ENCODE peak calls at places on chromosomes 16 and 17, in seven cellular contexts. T, B, G, N, U, A and M are unnamed samples.

GRCh38 chr17:60386137-60386395 is 5.9 kb downstream of the USP32 start:
- DNase-seq in B (no peak), G (no peak), N (no peak), T (no peak), U (no peak), A (no peak), M (no peak)

GRCh38 chr17:7034955-7035590 is 742 bp upstream of the SLC16A13 start:
- DNase-seq in A (no peak), U (peak), T (no peak), B (no peak), N (no peak), G (no peak), M (no peak)

GRCh38 chr16:75064403-75065148 is 52.0 kb downstream of the LDHD start:
- DNase-seq in G (peak), A (no peak), U (no peak), N (no peak), T (no peak), B (no peak), M (no peak)

GRCh38 chr17:67008101-67008500 is 36.3 kb upstream of the CACNG1 start:
- DNase-seq in A (no peak), B (no peak), U (no peak), N (no peak), T (no peak), G (no peak), M (no peak)

GRCh38 chr17:32383926-32384434 is 34.0 kb downstream of the ZNF207 start:
- DNase-seq in G (no peak), B (no peak), T (no peak), A (no peak), U (no peak), N (no peak), M (no peak)

GRCh38 chr16:49348408-49349176 is 25.0 kb upstream of the C16orf78 start:
- DNase-seq in A (no peak), T (no peak), N (no peak), G (no peak), B (no peak), U (peak), M (no peak)

GRCh38 chr16:77214411-77215138 is 15.4 kb downstream of the SYCE1L start:
- DNase-seq in A (no peak), G (no peak), T (no peak), U (no peak), B (no peak), N (no peak), M (no peak)

GRCh38 chr16:75398333-75398732 is 35.0 kb downstream of the CFDP1 start:
- DNase-seq in N (no peak), G (no peak), U (no peak), B (no peak), A (no peak), T (no peak), M (no peak)

GRCh38 chr16:53484542-53484941 is 18.5 kb downstream of the AKTIP start:
- DNase-seq in T (no peak), N (no peak), B (no peak), U (no peak), G (no peak), A (no peak), M (no peak)

GRCh38 chr17:78996781-78997201 is 12.8 kb downstream of the CANT1 start:
- DNase-seq in A (no peak), U (no peak), T (no peak), N (no peak), B (no peak), G (no peak), M (no peak)

GRCh38 chr17:76685846-76686245 is 24.9 kb downstream of the MXRA7 start:
- DNase-seq in A (no peak), T (no peak), U (no peak), G (no peak), N (no peak), B (no peak), M (no peak)

GRCh38 chr17:59154721-59155438 is at the start of gene SKA2:
- DNase-seq in U (no peak), T (peak), N (no peak), A (peak), G (peak), B (no peak), M (no peak)

GRCh38 chr17:40056379-40057005 is 2.3 kb upstream of the MED24 start:
- DNase-seq in A (no peak), T (no peak), B (no peak), N (no peak), G (no peak), U (no peak), M (no peak)

GRCh38 chr17:77679589-77679988 is 278.9 kb upstream of the TNRC6C start:
- DNase-seq in G (no peak), T (no peak), N (no peak), A (no peak), U (no peak), B (no peak), M (no peak)

GRCh38 chr17:13753151-13753550 is 151.4 kb upstream of the HS3ST3A1 start:
- DNase-seq in G (no peak), B (no peak), A (no peak), N (no peak), U (no peak), T (no peak), M (no peak)

GRCh38 chr17:83002118-83002805 is 77.1 kb upstream of the METRNL start:
- DNase-seq in N (no peak), B (no peak), G (no peak), T (no peak), A (no peak), U (no peak), M (no peak)

GRCh38 chr17:4318186-4318585 is 48.3 kb downstream of the UBE2G1 start:
- DNase-seq in T (no peak), A (no peak), B (no peak), G (no peak), U (no peak), N (no peak), M (no peak)

GRCh38 chr16:57235128-57236092 is 9.6 kb upstream of the ARL2BP start:
- DNase-seq in N (peak), A (no peak), G (no peak), B (peak), T (no peak), U (peak), M (no peak)

GRCh38 chr17:2701996-2702741 is 9.4 kb downstream of the CLUH start:
- DNase-seq in T (no peak), B (no peak), A (no peak), G (peak), N (no peak), U (no peak), M (no peak)

GRCh38 chr17:38465420-38466345 is 37.4 kb downstream of the ARHGAP23 start:
- DNase-seq in G (no peak), T (no peak), N (peak), B (peak), A (no peak), U (no peak), M (no peak)

GRCh38 chr17:74309902-74310301 is 16.1 kb upstream of the KIF19 start:
- DNase-seq in G (no peak), A (no peak), U (no peak), N (no peak), T (no peak), B (no peak), M (no peak)

GRCh38 chr16:67481561-67482259 is 753 bp upstream of the ATP6V0D1 start:
- DNase-seq in U (peak), T (no peak), A (no peak), N (no peak), G (peak), B (no peak), M (no peak)

GRCh38 chr16:53055603-53056527 is 1.1 kb downstream of the CHD9 start:
- DNase-seq in B (peak), G (no peak), N (no peak), U (peak), T (peak), A (no peak), M (peak)

GRCh38 chr17:64240261-64240740 is 22.8 kb downstream of the TEX2 start:
- DNase-seq in T (no peak), U (no peak), G (no peak), B (no peak), A (no peak), N (no peak), M (no peak)
- TF ChIP-seq CTCF in T (no peak), U (no peak), G (no peak), B (no peak), A (no peak), N (no peak), M (peak)

GRCh38 chr17:80259642-80260535 is 763 bp upstream of the RNF213 start:
- DNase-seq in A (no peak), N (peak), U (peak), G (peak), B (peak), T (peak), M (peak)
- TF ChIP-seq CTCF in A (no peak), N (no peak), U (no peak), G (no peak), B (no peak), T (no peak), M (no peak)

GRCh38 chr17:15250459-15250858 is 14.7 kb downstream of the PMP22 start:
- DNase-seq in T (no peak), A (no peak), G (no peak), B (no peak), N (no peak), U (no peak), M (no peak)

GRCh38 chr17:15249487-15249886 is 15.6 kb downstream of the PMP22 start:
- DNase-seq in N (no peak), B (no peak), G (no peak), A (no peak), T (no peak), U (no peak), M (no peak)

DNA sequence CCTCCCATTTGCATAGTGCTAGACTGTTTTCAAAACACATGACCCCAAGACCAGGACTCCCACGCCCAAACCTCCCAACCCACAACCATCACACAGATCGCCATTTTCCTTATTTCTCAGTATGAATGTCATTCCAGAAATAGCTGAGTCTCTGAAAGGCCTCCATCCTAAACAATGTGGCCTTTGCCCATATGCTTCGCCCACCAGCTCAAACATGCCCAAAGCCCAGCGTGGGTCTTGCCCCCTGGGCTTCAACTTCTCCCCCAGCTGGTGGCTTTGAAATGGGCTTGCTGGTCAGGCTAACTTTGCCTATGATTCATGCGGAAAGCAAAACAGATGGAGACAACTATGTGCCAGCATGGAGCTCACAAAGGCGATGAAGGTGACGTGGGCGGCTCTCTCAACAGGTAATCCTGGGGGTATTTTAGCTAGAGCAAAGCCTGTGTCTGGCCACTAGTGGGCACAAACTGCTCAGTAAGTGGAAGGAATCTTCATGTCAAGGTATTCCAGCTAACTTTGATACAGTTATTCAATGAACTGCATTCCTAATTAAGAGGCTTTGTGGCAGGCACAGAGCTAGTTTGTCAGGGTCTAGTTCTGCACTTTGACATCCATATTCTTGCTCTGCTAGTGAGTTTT is 17.1 kb downstream of the PMP22 start:
- DNase-seq in B (no peak), U (no peak), A (no peak), T (no peak), N (no peak), G (no peak), M (no peak)
- TF ChIP-seq CTCF in B (peak), U (no peak), A (peak), T (peak), N (no peak), G (no peak), M (peak)

GRCh38 chr17:63493411-63493810 is 16.6 kb downstream of the ACE start:
- DNase-seq in A (no peak), G (no peak), B (no peak), T (no peak), U (no peak), N (no peak), M (no peak)

GRCh38 chr17:63494300-63494928 is 17.6 kb downstream of the ACE start:
- DNase-seq in G (no peak), B (no peak), N (no peak), T (no peak), A (no peak), U (no peak), M (no peak)

GRCh38 chr17:63491976-63492575 is 15.2 kb downstream of the ACE start:
- DNase-seq in A (no peak), N (no peak), G (no peak), U (no peak), T (no peak), B (no peak), M (no peak)

GRCh38 chr17:63491413-63491812 is 14.6 kb downstream of the ACE start:
- DNase-seq in T (no peak), A (no peak), U (no peak), G (no peak), N (no peak), B (no peak), M (no peak)

GRCh38 chr17:63492940-63493339 is 16.1 kb downstream of the ACE start:
- DNase-seq in G (no peak), N (no peak), T (no peak), A (no peak), B (no peak), U (no peak), M (no peak)
- TF ChIP-seq CTCF in G (no peak), N (no peak), T (no peak), A (no peak), B (no peak), U (no peak), M (no peak)

GRCh38 chr17:50150354-50151040 is at the start of gene PPP1R9B:
- DNase-seq in N (no peak), U (no peak), T (no peak), B (no peak), G (no peak), A (no peak), M (no peak)

GRCh38 chr17:50152736-50153135 is 2.3 kb upstream of the PPP1R9B start:
- DNase-seq in G (no peak), U (no peak), N (no peak), B (no peak), A (no peak), T (no peak), M (no peak)

GRCh38 chr17:50153650-50154575 is 3.4 kb upstream of the PPP1R9B start:
- DNase-seq in T (no peak), G (no peak), A (no peak), U (no peak), B (no peak), N (no peak), M (no peak)

GRCh38 chr17:50151041-50151936 is 812 bp upstream of the PPP1R9B start:
- DNase-seq in B (peak), A (peak), U (peak), N (peak), G (peak), T (peak), M (peak)

GRCh38 chr17:50151937-50152547 is 1.6 kb upstream of the PPP1R9B start:
- DNase-seq in A (peak), G (peak), T (peak), N (peak), B (peak), U (peak), M (peak)
- TF ChIP-seq CTCF in A (no peak), G (no peak), T (no peak), N (no peak), B (no peak), U (no peak), M (no peak)

DNA sequence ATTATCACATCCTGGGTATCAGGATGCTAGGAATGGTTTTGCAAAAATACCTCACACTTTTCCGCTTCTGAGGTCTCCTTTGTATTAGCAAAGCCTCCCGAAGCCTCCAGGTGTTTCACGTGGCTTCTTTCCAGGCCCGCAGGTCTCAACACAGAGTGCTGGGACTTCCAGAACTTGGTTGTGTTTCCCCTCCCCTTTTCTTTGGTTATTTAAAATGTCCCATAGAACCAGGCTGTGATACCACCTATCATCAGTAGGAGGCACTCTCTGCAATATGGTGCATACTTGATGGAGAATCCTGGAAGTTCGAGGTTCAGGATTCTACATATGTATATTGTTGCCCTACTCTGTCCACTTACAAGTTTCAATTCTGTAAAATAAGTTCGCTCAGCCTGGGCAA is 28.8 kb downstream of the ATP2C2 start:
- DNase-seq in G (no peak), A (no peak), N (no peak), B (no peak), T (no peak), U (no peak), M (no peak)
- TF ChIP-seq CTCF in G (no peak), A (peak), N (no peak), B (no peak), T (peak), U (peak), M (no peak)

GRCh38 chr16:27426423-27427408 is 24.7 kb downstream of the IL21R start:
- DNase-seq in G (no peak), T (peak), N (peak), U (peak), B (peak), A (peak), M (peak)

GRCh38 chr16:27429981-27430441 is 28.0 kb downstream of the IL21R start:
- DNase-seq in T (peak), N (no peak), A (no peak), U (peak), B (no peak), G (no peak), M (no peak)

GRCh38 chr16:27429330-27429871 is 27.4 kb downstream of the IL21R start:
- DNase-seq in T (no peak), G (no peak), U (no peak), A (no peak), N (no peak), B (no peak), M (no peak)

GRCh38 chr16:27427538-27427937 is 25.6 kb downstream of the IL21R start:
- DNase-seq in A (no peak), G (no peak), B (no peak), T (no peak), N (no peak), U (peak), M (no peak)

GRCh38 chr16:27428035-27428785 is 26.2 kb downstream of the IL21R start:
- DNase-seq in U (peak), N (peak), T (peak), G (no peak), B (no peak), A (no peak), M (no peak)
- TF ChIP-seq CTCF in U (peak), N (peak), T (no peak), G (no peak), B (no peak), A (peak), M (no peak)